ENCODE peak calls at places on chromosome 11, in seven cellular contexts. B, P, L, N, U, A and C are unnamed samples.

GRCh38 chr11:46914363-46914762 is 4.0 kb downstream of the LRP4 start:
- DNase-seq in B (no peak), U (no peak), L (peak; percentile 54), A (peak; percentile 39), N (no peak), P (no peak), C (no peak)

GRCh38 chr11:59221438-59221837 is 8.7 kb upstream of the MPEG1 start:
- DNase-seq in N (no peak), L (no peak), U (no peak), P (no peak), B (no peak), A (peak; percentile 91), C (no peak)

GRCh38 chr11:32420937-32421532 is 14.3 kb downstream of the WT1 start:
- DNase-seq in N (no peak), U (peak; percentile 5), B (no peak), P (no peak), A (no peak), L (no peak), C (no peak)

GRCh38 chr11:35007277-35007676 is 90.9 kb downstream of the PDHX start:
- DNase-seq in P (no peak), A (no peak), L (no peak), N (no peak), U (no peak), B (no peak), C (no peak)

GRCh38 chr11:87150936-87151335 is 113.2 kb downstream of the TMEM135 start:
- DNase-seq in P (no peak), L (no peak), A (peak; percentile 34), N (no peak), U (no peak), B (no peak), C (no peak)

GRCh38 chr11:28384418-28384817 is 276.2 kb downstream of the METTL15 start:
- DNase-seq in A (peak; percentile 98), U (peak; percentile 1), B (no peak), N (no peak), L (no peak), P (no peak), C (no peak)

GRCh38 chr11:134514354-134514951 is 102.4 kb upstream of the B3GAT1 start:
- DNase-seq in P (no peak), B (no peak), L (no peak), A (no peak), N (peak; percentile 41), U (no peak), C (peak; percentile 11)

GRCh38 chr11:65553301-65554001 is 4.7 kb downstream of the LTBP3 start:
- DNase-seq in L (no peak), B (no peak), N (no peak), A (no peak), U (peak; percentile 93), P (no peak), C (no peak)

GRCh38 chr11:19723572-19724342 is 11.1 kb downstream of the NAV2 start:
- DNase-seq in A (peak; percentile 61), L (no peak), P (peak; percentile 22), N (peak; percentile 47), B (no peak), U (peak; percentile 78), C (peak; percentile 30)

GRCh38 chr11:35270342-35270741 is 131.4 kb downstream of the CD44 start:
- DNase-seq in A (peak; percentile 51), U (no peak), B (no peak), P (no peak), N (no peak), L (no peak), C (no peak)

GRCh38 chr11:78179459-78180071 is 8.9 kb downstream of the KCTD21 start:
- DNase-seq in B (no peak), N (no peak), P (peak; percentile 80), L (no peak), U (peak; percentile 66), A (no peak), C (no peak)

GRCh38 chr11:67255353-67255752 is 10.9 kb upstream of the GRK2 start:
- DNase-seq in B (no peak), A (no peak), L (no peak), N (no peak), U (no peak), P (no peak), C (no peak)

GRCh38 chr11:67254768-67255167 is 11.5 kb upstream of the GRK2 start:
- DNase-seq in L (no peak), B (no peak), A (no peak), N (no peak), U (no peak), P (no peak), C (no peak)

GRCh38 chr11:67253872-67254624 is 12.2 kb upstream of the GRK2 start:
- DNase-seq in B (no peak), P (no peak), L (no peak), N (no peak), U (peak; percentile 55), A (no peak), C (no peak)

GRCh38 chr11:67256477-67256876 is 9.8 kb upstream of the GRK2 start:
- DNase-seq in B (no peak), U (no peak), A (no peak), P (no peak), N (no peak), L (no peak), C (no peak)

GRCh38 chr11:67255864-67256263 is 10.4 kb upstream of the GRK2 start:
- DNase-seq in L (no peak), A (no peak), N (no peak), P (no peak), B (no peak), U (no peak), C (no peak)
- H3K36me3 ChIP-seq in L (peaks cover 49% of the 10 kb centered on the region), A (peaks cover 35% of the 10 kb centered on the region), N (peaks cover 66% of the 10 kb centered on the region), P (no peaks in the 10 kb centered on the region), B (no peaks in the 10 kb centered on the region), U (peaks cover 59% of the 10 kb centered on the region), C (peaks cover 35% of the 10 kb centered on the region)

GRCh38 chr11:66851251-66851620 is 5.6 kb upstream of the LRFN4 start:
- DNase-seq in L (no peak), U (no peak), A (no peak), P (no peak), N (peak; percentile 24), B (no peak), C (no peak)
- H3K4me3 ChIP-seq in L (no peak overlapping the region), U (no peak overlapping the region), A (no peak overlapping the region), P (no peak overlapping the region), N (no peak overlapping the region), B (no peak overlapping the region), C (no peak overlapping the region)

GRCh38 chr11:126992804-126993111 is 7.8 kb downstream of the KIRREL3 start:
- DNase-seq in N (no peak), U (no peak), P (no peak), L (no peak), A (peak; percentile 43), B (no peak), C (no peak)

GRCh38 chr11:126989942-126990715 is 10.4 kb downstream of the KIRREL3 start:
- DNase-seq in P (peak; percentile 84), U (peak; percentile 71), N (peak; percentile 73), B (peak; percentile 43), A (peak; percentile 53), L (peak; percentile 85), C (peak; percentile 70)

GRCh38 chr11:126991596-126991995 is 9.0 kb downstream of the KIRREL3 start:
- DNase-seq in B (no peak), P (no peak), L (no peak), A (no peak), U (no peak), N (no peak), C (no peak)

GRCh38 chr11:126992065-126992803 is 8.3 kb downstream of the KIRREL3 start:
- DNase-seq in B (no peak), L (no peak), N (no peak), U (peak; percentile 51), A (peak; percentile 51), P (no peak), C (no peak)

GRCh38 chr11:126990716-126991480 is 9.7 kb downstream of the KIRREL3 start:
- DNase-seq in P (no peak), N (no peak), L (no peak), B (no peak), A (no peak), U (no peak), C (no peak)
- TF ChIP-seq CTCF in P (no peak), N (peak; percentile 3), L (peak; percentile 1), B (no peak), A (no peak), U (peak; percentile 7), C (no peak)

GRCh38 chr11:62536301-62536957 is 10.2 kb downstream of the AHNAK start:
- DNase-seq in A (no peak), P (no peak), L (no peak), N (no peak), U (no peak), B (peak; percentile 58), C (no peak)
- H3K36me3 ChIP-seq in A (peaks cover 43% of the 10 kb centered on the region), P (peaks cover under 1% of the 10 kb centered on the region), L (peaks cover 19% of the 10 kb centered on the region), N (peaks cover 68% of the 10 kb centered on the region), U (peaks cover 40% of the 10 kb centered on the region), B (no peaks in the 10 kb centered on the region), C (peaks cover 4% of the 10 kb centered on the region)

GRCh38 chr11:85847436-85847835 is 7.7 kb upstream of the CCDC83 start:
- DNase-seq in N (no peak), L (no peak), P (no peak), A (no peak), B (no peak), U (no peak), C (no peak)
- H3K4me3 ChIP-seq in N (no peak overlapping the region), L (no peak overlapping the region), P (no peak overlapping the region), A (no peak overlapping the region), B (no peak overlapping the region), U (no peak overlapping the region), C (no peak overlapping the region)

GRCh38 chr11:85187992-85188391 is 439.2 kb downstream of the DLG2 start:
- DNase-seq in N (no peak), U (no peak), A (no peak), P (no peak), L (no peak), B (no peak), C (no peak)

GRCh38 chr11:85180528-85180927 is 446.6 kb downstream of the DLG2 start:
- DNase-seq in N (no peak), L (no peak), P (no peak), A (peak; percentile 1), B (no peak), U (no peak), C (no peak)

DNA sequence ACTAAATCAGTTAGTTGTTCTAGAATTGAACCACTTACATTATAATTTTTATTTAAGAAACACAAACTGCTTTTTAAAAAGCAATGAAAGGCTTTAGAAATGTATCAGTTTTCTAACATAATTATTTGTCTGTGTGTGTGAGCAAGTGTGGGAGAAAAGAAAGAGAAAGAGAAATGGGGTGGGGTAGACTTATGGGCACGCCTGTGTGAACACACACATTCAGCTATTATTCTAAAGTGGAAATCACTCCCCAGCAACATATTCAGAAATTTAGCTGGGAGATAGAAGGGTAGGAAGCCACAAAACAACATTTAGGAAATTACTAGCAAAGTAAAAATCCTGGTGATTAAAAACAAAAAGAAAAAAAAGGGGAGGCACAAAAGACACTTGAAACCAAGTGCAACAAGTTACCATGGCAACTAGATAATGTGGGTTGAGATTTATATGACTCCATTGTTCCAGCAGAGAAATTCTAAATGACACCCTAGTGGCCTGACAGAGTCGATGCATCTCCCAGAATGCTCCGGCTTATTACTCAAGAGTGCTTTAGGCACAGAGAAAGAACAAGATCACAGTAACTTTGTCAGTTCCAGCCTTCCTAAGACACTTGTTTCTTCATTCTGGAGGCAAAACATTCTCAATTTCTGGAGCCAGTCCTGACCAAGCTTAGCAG is 444.6 kb downstream of the DLG2 start:
- DNase-seq in L (peak; percentile 60), B (no peak), P (peak; percentile 71), A (peak; percentile 20), N (no peak), U (peak; percentile 5), C (peak; percentile 6)
- TF ChIP-seq CTCF in L (no peak), B (no peak), P (peak; percentile 36), A (peak; percentile 19), N (no peak), U (peak; percentile 47), C (peak; percentile 17)